ENCODE peak calls at places on chromosomes 7 and 10, in nine cellular contexts. L, S, C, H, V, R, A, D and P are unnamed samples.

GRCh38 chr10:45371555-45371954 is 2.5 kb upstream of the ALOX5 start:
- DNase-seq in S (no peak), D (no peak), R (no peak), C (peak; percentile 64), A (no peak), V (no peak), H (no peak), L (no peak), P (no peak)

GRCh38 chr10:36492590-36493510 is 632.5 kb upstream of the ANKRD30A start:
- DNase-seq in L (no peak), H (no peak), V (no peak), R (peak; percentile 51), C (no peak), D (no peak), A (no peak), S (no peak), P (no peak)

GRCh38 chr10:124180947-124181549 is 87.7 kb upstream of the CHST15 start:
- DNase-seq in D (no peak), H (no peak), C (peak; percentile 9), R (peak; percentile 26), V (no peak), S (no peak), L (no peak), A (no peak), P (no peak)

GRCh38 chr10:120336910-120337540 is 120.0 kb upstream of the PLPP4 start:
- DNase-seq in S (peak; percentile 78), A (peak; percentile 56), H (peak; percentile 62), R (peak; percentile 71), L (no peak), D (no peak), C (peak; percentile 49), V (no peak), P (peak; percentile 26)

GRCh38 chr10:29435809-29436501 is 147.1 kb downstream of the LYZL1 start:
- DNase-seq in L (no peak), S (no peak), D (no peak), H (no peak), R (peak; percentile 30), V (no peak), A (no peak), C (no peak), P (no peak)

GRCh38 chr7:7329321-7329720 is 147.0 kb downstream of the C1GALT1 start:
- DNase-seq in D (no peak), R (no peak), C (no peak), H (no peak), S (no peak), A (peak; percentile 65), L (no peak), V (peak; percentile 85), P (no peak)

GRCh38 chr7:136640977-136641376 is 227.5 kb upstream of the CHRM2 start:
- DNase-seq in L (no peak), V (no peak), S (no peak), R (no peak), D (no peak), A (no peak), C (no peak), H (peak; percentile 43), P (no peak)

GRCh38 chr7:114819629-114820362 is 102.1 kb upstream of the MDFIC start:
- DNase-seq in D (no peak), L (no peak), C (no peak), H (no peak), A (no peak), V (peak; percentile 36), S (no peak), R (peak; percentile 98), P (no peak)

GRCh38 chr10:4733150-4733842 is 92.7 kb upstream of the AKR1E2 start:
- DNase-seq in C (no peak), V (peak; percentile 86), A (peak; percentile 63), D (no peak), R (no peak), S (no peak), L (no peak), H (no peak), P (no peak)

GRCh38 chr10:102602272-102603045 is 41.8 kb upstream of the TRIM8 start:
- DNase-seq in H (no peak), V (no peak), L (no peak), S (no peak), R (peak; percentile 47), A (no peak), C (no peak), D (no peak), P (no peak)

GRCh38 chr7:115083935-115084334 is 162.0 kb downstream of the MDFIC start:
- DNase-seq in D (no peak), V (no peak), L (no peak), H (no peak), S (no peak), C (no peak), A (no peak), R (no peak), P (no peak)

GRCh38 chr7:63789378-63790176 is 209.1 kb upstream of the ZNF722 start:
- DNase-seq in C (no peak), L (no peak), D (peak; percentile 16), S (no peak), H (no peak), V (no peak), A (peak; percentile 12), R (no peak), P (peak; percentile 2)

GRCh38 chr7:27375958-27376357 is 133.4 kb downstream of the EVX1 start:
- DNase-seq in R (peak; percentile 8), A (no peak), S (peak; percentile 26), C (no peak), H (no peak), D (no peak), V (no peak), L (no peak), P (no peak)

GRCh38 chr10:1194161-1194560 is 138.0 kb downstream of the WDR37 start:
- DNase-seq in D (no peak), H (no peak), L (no peak), R (no peak), C (no peak), V (no peak), A (no peak), S (no peak), P (no peak)

GRCh38 chr10:67602268-67602950 is 93.6 kb downstream of the CTNNA3 start:
- DNase-seq in C (no peak), R (peak; percentile 83), S (no peak), L (no peak), A (no peak), D (no peak), H (no peak), V (no peak), P (no peak)

GRCh38 chr7:88169717-88170320 is 50.0 kb downstream of the SRI start:
- DNase-seq in S (no peak), C (no peak), L (no peak), D (no peak), R (peak; percentile 46), A (no peak), H (no peak), V (no peak), P (peak; percentile 4)

GRCh38 chr7:100602889-100603696 is 930 bp downstream of the PCOLCE start:
- DNase-seq in H (peak; percentile 97), D (peak; percentile 77), S (peak; percentile 87), R (peak; percentile 73), C (no peak), A (no peak), L (no peak), V (peak; percentile 69), P (no peak)

GRCh38 chr7:4945949-4946348 is 13.0 kb downstream of the MMD2 start:
- DNase-seq in H (no peak), C (no peak), R (no peak), D (no peak), L (no peak), A (no peak), V (no peak), S (no peak), P (no peak)
- TF ChIP-seq CTCF in H (no peak), C (no peak), R (no peak), D (no peak), L (no peak), A (no peak), V (no peak), S (no peak), P (no peak)

GRCh38 chr10:18561861-18562551 is 89.4 kb downstream of the NSUN6 start:
- DNase-seq in S (no peak), D (no peak), R (no peak), L (no peak), C (no peak), A (no peak), V (no peak), H (no peak), P (no peak)
- TF ChIP-seq CTCF in S (no peak), D (no peak), R (no peak), L (no peak), C (no peak), A (no peak), V (no peak), H (no peak), P (no peak)

GRCh38 chr7:104106106-104106505 is 101.7 kb downstream of the ORC5 start:
- DNase-seq in L (no peak), C (no peak), A (no peak), R (peak; percentile 62), H (no peak), S (no peak), V (no peak), D (no peak), P (no peak)
- TF ChIP-seq CTCF in L (no peak), C (no peak), A (no peak), R (peak; percentile 47), H (peak; percentile 38), S (no peak), V (no peak), D (no peak), P (no peak)

GRCh38 chr7:36083626-36084380 is 69.3 kb upstream of the EEPD1 start:
- DNase-seq in L (no peak), D (no peak), A (no peak), S (no peak), C (no peak), V (no peak), R (no peak), H (no peak), P (no peak)

GRCh38 chr7:36084485-36085091 is 68.5 kb upstream of the EEPD1 start:
- DNase-seq in A (peak; percentile 64), S (peak; percentile 70), H (peak; percentile 68), L (no peak), R (peak; percentile 64), V (no peak), D (no peak), C (no peak), P (no peak)

GRCh38 chr7:36080843-36081242 is 72.2 kb upstream of the EEPD1 start:
- DNase-seq in S (no peak), H (no peak), C (no peak), L (no peak), D (no peak), R (no peak), V (no peak), A (no peak), P (no peak)

GRCh38 chr7:36082216-36082615 is 70.8 kb upstream of the EEPD1 start:
- DNase-seq in C (no peak), L (no peak), A (no peak), V (no peak), D (no peak), S (no peak), R (no peak), H (no peak), P (no peak)

GRCh38 chr7:36082910-36083309 is 70.1 kb upstream of the EEPD1 start:
- DNase-seq in C (no peak), A (no peak), L (no peak), R (peak; percentile 20), S (peak; percentile 48), H (peak; percentile 38), V (no peak), D (no peak), P (no peak)
- TF ChIP-seq CTCF in C (no peak), A (no peak), L (no peak), R (peak; percentile 40), S (no peak), H (peak; percentile 21), V (no peak), D (no peak), P (no peak)

GRCh38 chr10:5737352-5737751 is 52.7 kb downstream of the TASOR2 start:
- DNase-seq in L (no peak), D (no peak), A (no peak), C (no peak), S (peak; percentile 48), V (no peak), H (no peak), R (no peak), P (no peak)
- TF ChIP-seq CTCF in L (no peak), D (no peak), A (no peak), C (peak; percentile 14), S (no peak), V (no peak), H (peak; percentile 10), R (peak; percentile 33), P (peak; percentile 25)